ENCODE peak calls at places on chromosomes 4 and X, in eight cellular contexts. D is fibroblast of lung, K is DND-41, U is mammary epithelial cell, T is hepatocyte, P is neural progenitor cell, E is endothelial cell of umbilical vein, X is GM23248. H is an unnamed sample.

GRCh38 chr4:5824635-5825034 is 68.3 kb downstream of the CRMP1 start:
- DNase-seq in K (peak; percentile 12), X (peak; percentile 65), P (peak; percentile 53), D (peak; percentile 38), E (peak; percentile 58), U (peak; percentile 18), T (peak; percentile 29), H (peak; percentile 63)

GRCh38 chr4:16573181-16573580 is 325.3 kb downstream of the LDB2 start:
- DNase-seq in P (no peak), E (no peak), D (peak; percentile 78), T (no peak), X (peak; percentile 71), K (no peak), U (no peak), H (no peak)

GRCh38 chrX:18674417-18674787 is 2.5 kb upstream of the RS1 start:
- DNase-seq in K (peak; percentile 26), X (no peak), P (peak; percentile 33), E (peak; percentile 4), D (no peak), T (peak; percentile 19), U (no peak), H (no peak)

GRCh38 chr4:189221691-189222090 is 719.0 kb upstream of the FRG1 start:
- DNase-seq in X (no peak), E (no peak), P (no peak), D (no peak), U (no peak), K (no peak), T (no peak), H (no peak)

GRCh38 chr4:128835498-128836222 is 26.2 kb downstream of the JADE1 start:
- DNase-seq in D (peak; percentile 53), E (no peak), T (no peak), K (no peak), X (no peak), U (no peak), P (no peak), H (no peak)

GRCh38 chr4:6658635-6659075 is 18.2 kb downstream of the MRFAP1 start:
- DNase-seq in K (no peak), E (peak; percentile 31), D (peak; percentile 55), T (peak; percentile 54), P (peak; percentile 53), X (peak; percentile 69), U (peak; percentile 35), H (no peak)

GRCh38 chr4:25810815-25811690 is 51.7 kb downstream of the SEL1L3 start:
- DNase-seq in E (no peak), X (peak; percentile 39), U (no peak), K (no peak), D (peak; percentile 90), T (peak; percentile 29), P (no peak), H (no peak)

GRCh38 chr4:174631901-174632758 is 109.8 kb upstream of the HPGD start:
- DNase-seq in K (no peak), P (peak; percentile 61), U (peak; percentile 24), E (peak; percentile 6), X (peak; percentile 69), T (peak; percentile 68), D (peak; percentile 33), H (peak; percentile 70)

GRCh38 chr4:185721190-185721948 is 90.6 kb downstream of the SORBS2 start:
- DNase-seq in T (peak; percentile 38), P (no peak), U (no peak), K (no peak), D (no peak), E (no peak), X (no peak), H (no peak)

GRCh38 chr4:79852305-79852730 is 220.7 kb downstream of the ANTXR2 start:
- DNase-seq in X (peak; percentile 18), D (peak; percentile 19), P (no peak), T (peak; percentile 6), K (no peak), E (peak; percentile 63), U (no peak), H (no peak)

GRCh38 chrX:65528705-65529340 is 5.8 kb downstream of the LAS1L start:
- DNase-seq in P (peak; percentile 50), K (peak; percentile 52), T (peak; percentile 48), U (peak; percentile 8), E (peak; percentile 19), D (peak; percentile 6), X (peak; percentile 29), H (peak; percentile 55)

GRCh38 chr4:177441061-177441802 is 1.0 kb downstream of the AGA start:
- DNase-seq in X (peak; percentile 41), D (peak; percentile 45), U (peak; percentile 6), K (peak; percentile 61), E (no peak), P (peak; percentile 11), T (peak; percentile 20), H (peak; percentile 44)

GRCh38 chrX:132435222-132435621 is 53.6 kb downstream of the MBNL3 start:
- DNase-seq in K (no peak), U (no peak), T (no peak), E (no peak), D (no peak), X (peak; percentile 22), P (no peak), H (no peak)

GRCh38 chr4:152209772-152210493 is 326.0 kb downstream of the FBXW7 start:
- DNase-seq in T (no peak), E (no peak), D (peak; percentile 39), X (no peak), K (no peak), U (no peak), P (no peak), H (no peak)

GRCh38 chr4:186781032-186781917 is 57.6 kb upstream of the FAT1 start:
- DNase-seq in E (peak; percentile 20), D (peak; percentile 88), P (no peak), X (peak; percentile 57), T (peak; percentile 57), U (peak; percentile 93), K (no peak), H (no peak)

GRCh38 chr4:100641326-100641725 is 123.5 kb upstream of the EMCN start:
- DNase-seq in D (no peak), P (no peak), T (no peak), E (peak; percentile 32), X (no peak), U (no peak), K (no peak), H (no peak)

GRCh38 chr4:3415471-3416141 is 26.2 kb upstream of the HGFAC start:
- DNase-seq in U (no peak), D (no peak), K (no peak), X (no peak), T (no peak), P (no peak), E (no peak), H (no peak)

DNA sequence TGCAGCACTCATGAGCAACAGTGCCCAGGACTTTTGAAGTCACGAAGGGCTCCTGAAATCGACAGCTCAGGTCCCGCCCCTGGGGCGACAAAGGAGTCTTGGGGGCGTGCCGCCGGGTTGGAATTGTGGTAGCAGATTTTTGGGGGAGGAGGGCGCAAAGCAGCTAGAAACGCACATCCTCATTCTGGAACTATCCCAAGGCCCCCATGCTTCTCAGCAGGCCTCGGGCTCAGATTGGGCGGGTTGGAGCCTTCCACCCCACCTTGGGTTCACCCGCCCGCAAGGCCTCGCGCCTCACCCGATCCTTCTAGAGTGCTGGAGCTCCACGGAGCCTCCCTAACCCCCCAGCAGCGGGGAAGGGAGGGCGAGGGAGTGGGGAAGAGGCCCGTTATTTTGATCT is 85.6 kb downstream of the HPRT1 start:
- DNase-seq in K (no peak), U (no peak), E (no peak), X (no peak), T (no peak), P (no peak), D (no peak), H (no peak)
- TF ChIP-seq EZH2 in K (no peak), U (no peak), E (no peak), X (no peak), T (no peak), P (no peak), D (no peak), H (no peak)

DNA sequence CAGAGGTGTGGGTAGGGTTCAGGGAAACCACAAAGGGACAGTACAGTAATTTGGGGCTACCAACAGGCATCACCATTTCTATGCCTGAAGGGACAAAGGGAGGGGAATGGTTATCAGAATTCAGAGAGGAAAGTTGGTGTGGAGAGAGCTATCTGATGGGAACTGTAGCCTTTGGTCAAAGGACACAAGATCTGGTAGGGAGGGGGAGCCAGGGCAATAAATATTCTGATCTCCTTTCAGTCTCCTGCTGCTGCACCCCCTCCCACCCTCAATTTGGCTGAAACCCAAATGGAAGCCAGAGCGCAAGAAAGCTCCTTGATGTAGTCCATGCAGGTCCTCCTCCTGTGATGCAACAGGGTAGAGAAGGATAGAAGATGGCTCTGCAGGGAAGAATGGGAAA is 14.6 kb downstream of the PGK1 start:
- DNase-seq in U (no peak), T (no peak), P (no peak), E (no peak), D (no peak), X (no peak), K (no peak), H (no peak)
- H3K36me3 ChIP-seq in U (peaks cover 49% of the 10 kb centered on the region), T (no peaks in the 10 kb centered on the region), P (no peaks in the 10 kb centered on the region), E (peaks cover 12% of the 10 kb centered on the region), D (peaks cover 2% of the 10 kb centered on the region), X (peaks cover 70% of the 10 kb centered on the region), K (peaks cover 100% of the 10 kb centered on the region), H (peaks cover 7% of the 10 kb centered on the region)

DNA sequence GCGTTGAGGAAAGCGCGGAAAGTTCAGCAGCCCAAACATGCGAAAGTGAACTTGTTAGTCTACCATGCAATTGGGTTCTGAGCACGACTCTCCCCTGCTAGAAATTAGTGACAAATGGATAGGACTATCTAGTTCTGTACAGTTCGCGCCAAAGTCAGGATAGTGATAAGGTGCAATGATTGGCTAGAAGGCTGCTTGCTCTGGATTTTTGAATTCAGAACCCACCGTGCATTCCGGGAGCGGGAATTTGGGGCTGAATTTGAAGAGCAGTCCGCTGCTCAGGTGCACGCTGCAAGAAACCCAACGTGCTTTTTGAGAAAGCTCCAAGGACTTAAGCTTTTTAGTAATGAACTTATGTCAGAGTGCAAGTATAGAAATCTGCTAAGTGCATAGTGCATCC is 732 bp upstream of the ESX1 start:
- DNase-seq in X (no peak), P (no peak), T (no peak), K (no peak), E (peak; percentile 1), D (no peak), U (peak; percentile 2), H (no peak)
- TF ChIP-seq EZH2 in X (no peak), P (peak; percentile 16), T (no peak), K (no peak), E (no peak), D (peak; percentile 23), U (no peak), H (no peak)

GRCh38 chr4:7829687-7830580 is 109.7 kb downstream of the AFAP1 start:
- DNase-seq in E (no peak), T (no peak), P (no peak), X (no peak), D (no peak), K (no peak), U (no peak), H (no peak)

GRCh38 chr4:7828926-7829325 is 110.7 kb downstream of the AFAP1 start:
- DNase-seq in U (peak; percentile 56), P (no peak), D (peak; percentile 77), X (peak; percentile 80), T (no peak), K (no peak), E (peak; percentile 57), H (no peak)

GRCh38 chr4:7826909-7827306 is 112.8 kb downstream of the AFAP1 start:
- DNase-seq in D (no peak), T (no peak), X (no peak), E (no peak), U (no peak), P (no peak), K (no peak), H (no peak)

GRCh38 chr4:7827566-7827965 is 112.1 kb downstream of the AFAP1 start:
- DNase-seq in T (no peak), D (no peak), E (no peak), U (no peak), X (peak; percentile 61), K (no peak), P (no peak), H (no peak)

GRCh38 chr4:7828011-7828720 is 111.5 kb downstream of the AFAP1 start:
- DNase-seq in E (peak; percentile 96), D (peak; percentile 100), P (no peak), K (no peak), T (peak; percentile 81), U (peak; percentile 96), X (peak; percentile 98), H (peak; percentile 61)
- H3K36me3 ChIP-seq in E (peaks cover 10% of the 10 kb centered on the region), D (peaks cover 2% of the 10 kb centered on the region), P (no peaks in the 10 kb centered on the region), K (no peaks in the 10 kb centered on the region), T (no peaks in the 10 kb centered on the region), U (peaks cover 9% of the 10 kb centered on the region), X (peaks cover 58% of the 10 kb centered on the region), H (no peaks in the 10 kb centered on the region)